ENCODE peak calls at places on chromosomes 7 and 10, in six cellular contexts. D is GM04504, G is HTR-8/SVneo, R is ACHN, A is endothelial cell, V is nephron progenitor cell. P is an unnamed sample.

GRCh38 chr7:7564323-7564780 is 2.3 kb upstream of the MIOS start:
- DNase-seq in D (peak), G (peak), R (peak), A (no peak), V (no peak), P (no peak)

GRCh38 chr10:79241629-79241989 is 105.7 kb upstream of the PPIF start:
- DNase-seq in D (no peak), G (no peak), R (no peak), A (no peak), V (no peak), P (no peak)

GRCh38 chr7:24463474-24463873 is 109.8 kb upstream of the PALS2 start:
- DNase-seq in D (no peak), G (no peak), R (no peak), A (no peak), V (no peak), P (no peak)

GRCh38 chr10:87930929-87931835 is 67.8 kb downstream of the PTEN start:
- DNase-seq in D (no peak), G (no peak), R (no peak), A (no peak), V (no peak), P (no peak)

GRCh38 chr10:61456095-61456789 is 3.1 kb upstream of the TMEM26 start:
- DNase-seq in D (no peak), G (no peak), R (no peak), A (no peak), V (no peak), P (no peak)

GRCh38 chr7:68063171-68063570 is 1066.5 kb downstream of the TYW1 start:
- DNase-seq in D (no peak), G (no peak), R (peak), A (no peak), V (peak), P (peak)

GRCh38 chr7:22350466-22351328 is 6.3 kb downstream of the RAPGEF5 start:
- DNase-seq in D (peak), G (peak), R (peak), A (no peak), V (no peak), P (no peak)

GRCh38 chr10:124745678-124746077 is 1.5 kb upstream of the FAM53B start:
- DNase-seq in D (peak), G (no peak), R (peak), A (no peak), V (no peak), P (no peak)

GRCh38 chr7:121097577-121097976 is 109.1 kb downstream of the CPED1 start:
- DNase-seq in D (no peak), G (no peak), R (no peak), A (no peak), V (no peak), P (no peak)

P was measured in ecto neural progenitor cell.